ENCODE peak calls at places on chromosomes 6 and 20, in six cellular contexts. One of them, this sample, is unnamed.

GRCh38 chr6:125989631-125990030 is 3.3 kb downstream of the TRMT11 start:
- DNase-seq in upper lobe of right lung: no peak
- DNase-seq in HL-60: no peak
- DNase-seq in GM06990: no peak
- DNase-seq in B cell: no peak
- DNase-seq in adrenal gland: no peak
- DNase-seq in this sample: no peak

GRCh38 chr20:63855363-63856110 is 5.8 kb upstream of the ABHD16B start:
- DNase-seq in GM06990: no peak
- DNase-seq in upper lobe of right lung: no peak
- DNase-seq in B cell: no peak
- DNase-seq in HL-60: no peak
- DNase-seq in adrenal gland: no peak
- DNase-seq in this sample: peak

GRCh38 chr20:15555913-15556312 is 1017.3 kb downstream of the KIF16B start:
- DNase-seq in B cell: no peak
- DNase-seq in GM06990: no peak
- DNase-seq in adrenal gland: no peak
- DNase-seq in HL-60: no peak
- DNase-seq in upper lobe of right lung: no peak
- DNase-seq in this sample: no peak

GRCh38 chr20:444117-444516 is 18.2 kb downstream of the TBC1D20 start:
- DNase-seq in B cell: no peak
- DNase-seq in upper lobe of right lung: no peak
- DNase-seq in adrenal gland: no peak
- DNase-seq in HL-60: no peak
- DNase-seq in GM06990: no peak
- DNase-seq in this sample: no peak

GRCh38 chr6:153172815-153173214 is 41.7 kb upstream of the RGS17 start:
- DNase-seq in upper lobe of right lung: no peak
- DNase-seq in B cell: no peak
- DNase-seq in GM06990: no peak
- DNase-seq in adrenal gland: no peak
- DNase-seq in HL-60: no peak
- DNase-seq in this sample: no peak

GRCh38 chr6:2693191-2693590 is 57.5 kb downstream of the MYLK4 start:
- DNase-seq in B cell: no peak
- DNase-seq in GM06990: no peak
- DNase-seq in HL-60: no peak
- DNase-seq in adrenal gland: no peak
- DNase-seq in upper lobe of right lung: no peak
- DNase-seq in this sample: no peak

GRCh38 chr6:89489078-89489477 is 56.1 kb downstream of the ANKRD6 start:
- DNase-seq in adrenal gland: no peak
- DNase-seq in GM06990: no peak
- DNase-seq in upper lobe of right lung: no peak
- DNase-seq in B cell: no peak
- DNase-seq in HL-60: no peak
- DNase-seq in this sample: no peak

GRCh38 chr20:35039146-35039545 is 53.5 kb downstream of the TRPC4AP start:
- DNase-seq in B cell: no peak
- DNase-seq in GM06990: no peak
- DNase-seq in HL-60: no peak
- DNase-seq in adrenal gland: no peak
- DNase-seq in upper lobe of right lung: no peak
- DNase-seq in this sample: no peak

GRCh38 chr6:157456524-157456829 is 75.5 kb downstream of the ZDHHC14 start:
- DNase-seq in adrenal gland: no peak
- DNase-seq in GM06990: no peak
- DNase-seq in B cell: peak
- DNase-seq in upper lobe of right lung: no peak
- DNase-seq in HL-60: peak
- DNase-seq in this sample: peak

GRCh38 chr6:17768388-17768787 is 61.7 kb upstream of the NUP153 start:
- DNase-seq in GM06990: no peak
- DNase-seq in B cell: no peak
- DNase-seq in HL-60: peak
- DNase-seq in adrenal gland: no peak
- DNase-seq in upper lobe of right lung: no peak
- DNase-seq in this sample: no peak

GRCh38 chr6:27617700-27618689 is 145.1 kb upstream of the ZNF184 start:
- DNase-seq in GM06990: no peak
- DNase-seq in adrenal gland: no peak
- DNase-seq in B cell: no peak
- DNase-seq in HL-60: no peak
- DNase-seq in upper lobe of right lung: no peak
- DNase-seq in this sample: peak

GRCh38 chr6:16420715-16421461 is 182.5 kb downstream of the GMPR start:
- DNase-seq in adrenal gland: peak
- DNase-seq in B cell: peak
- DNase-seq in upper lobe of right lung: no peak
- DNase-seq in GM06990: peak
- DNase-seq in HL-60: no peak
- DNase-seq in this sample: peak

GRCh38 chr6:32967151-32968091 is 973 bp upstream of the BRD2 start:
- DNase-seq in HL-60: peak
- DNase-seq in GM06990: no peak
- DNase-seq in B cell: peak
- DNase-seq in upper lobe of right lung: no peak
- DNase-seq in adrenal gland: no peak
- DNase-seq in this sample: no peak

GRCh38 chr6:13217206-13217905 is 111.0 kb downstream of the TBC1D7 start:
- DNase-seq in upper lobe of right lung: no peak
- DNase-seq in adrenal gland: no peak
- DNase-seq in GM06990: no peak
- DNase-seq in HL-60: no peak
- DNase-seq in B cell: no peak
- DNase-seq in this sample: no peak

DNA sequence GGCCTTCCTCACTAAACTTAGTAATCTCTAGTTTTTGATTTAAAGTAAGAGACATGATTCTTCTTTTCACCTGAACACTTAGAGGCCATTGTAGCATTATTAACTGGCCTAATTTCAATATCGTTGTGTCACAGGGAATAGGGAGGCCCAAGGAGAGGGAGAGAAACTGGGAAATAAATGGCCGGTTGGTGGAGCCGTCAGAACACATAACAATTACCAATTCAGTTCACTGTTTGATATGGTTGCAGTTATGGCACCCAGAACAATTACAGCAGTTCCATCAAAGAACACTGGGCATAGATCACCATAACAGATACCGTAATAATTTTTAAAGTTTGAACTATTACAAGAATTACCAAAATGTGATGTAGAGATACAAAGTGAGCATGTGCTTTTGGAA is 9.1 kb upstream of the GLYATL3 start:
- DNase-seq in adrenal gland: no peak
- DNase-seq in upper lobe of right lung: no peak
- DNase-seq in B cell: no peak
- DNase-seq in GM06990: no peak
- DNase-seq in HL-60: no peak
- DNase-seq in this sample: no peak
- TF ChIP-seq CTCF in adrenal gland: no peak
- TF ChIP-seq CTCF in upper lobe of right lung: no peak
- TF ChIP-seq CTCF in B cell: no peak
- TF ChIP-seq CTCF in GM06990: no peak
- TF ChIP-seq CTCF in HL-60: no peak
- TF ChIP-seq CTCF in this sample: no peak

GRCh38 chr20:49045440-49046086 is 549 bp upstream of the CSE1L start:
- DNase-seq in upper lobe of right lung: peak
- DNase-seq in GM06990: no peak
- DNase-seq in B cell: peak
- DNase-seq in HL-60: peak
- DNase-seq in adrenal gland: peak
- DNase-seq in this sample: no peak

GRCh38 chr20:49043000-49043399 is 3.1 kb upstream of the CSE1L start:
- DNase-seq in GM06990: no peak
- DNase-seq in B cell: no peak
- DNase-seq in upper lobe of right lung: no peak
- DNase-seq in adrenal gland: no peak
- DNase-seq in HL-60: no peak
- DNase-seq in this sample: no peak

GRCh38 chr20:49046087-49046900 is at the start of gene CSE1L:
- DNase-seq in GM06990: peak
- DNase-seq in adrenal gland: peak
- DNase-seq in upper lobe of right lung: peak
- DNase-seq in B cell: peak
- DNase-seq in HL-60: peak
- DNase-seq in this sample: peak
- TF ChIP-seq CTCF in GM06990: no peak
- TF ChIP-seq CTCF in adrenal gland: peak
- TF ChIP-seq CTCF in upper lobe of right lung: peak
- TF ChIP-seq CTCF in B cell: no peak
- TF ChIP-seq CTCF in HL-60: no peak
- TF ChIP-seq CTCF in this sample: no peak

GRCh38 chr20:62133864-62134263 is 9.3 kb downstream of the PSMA7 start:
- DNase-seq in adrenal gland: no peak
- DNase-seq in upper lobe of right lung: no peak
- DNase-seq in B cell: no peak
- DNase-seq in GM06990: no peak
- DNase-seq in HL-60: peak
- DNase-seq in this sample: no peak
- TF ChIP-seq CTCF in adrenal gland: no peak
- TF ChIP-seq CTCF in upper lobe of right lung: no peak
- TF ChIP-seq CTCF in B cell: no peak
- TF ChIP-seq CTCF in GM06990: peak
- TF ChIP-seq CTCF in HL-60: peak
- TF ChIP-seq CTCF in this sample: no peak

GRCh38 chr6:95867205-95867604 is 148.6 kb upstream of the FUT9 start:
- DNase-seq in B cell: no peak
- DNase-seq in adrenal gland: no peak
- DNase-seq in GM06990: no peak
- DNase-seq in HL-60: no peak
- DNase-seq in upper lobe of right lung: no peak
- DNase-seq in this sample: no peak

GRCh38 chr6:95865857-95866256 is 149.9 kb upstream of the FUT9 start:
- DNase-seq in upper lobe of right lung: no peak
- DNase-seq in adrenal gland: no peak
- DNase-seq in GM06990: no peak
- DNase-seq in B cell: no peak
- DNase-seq in HL-60: no peak
- DNase-seq in this sample: no peak

DNA sequence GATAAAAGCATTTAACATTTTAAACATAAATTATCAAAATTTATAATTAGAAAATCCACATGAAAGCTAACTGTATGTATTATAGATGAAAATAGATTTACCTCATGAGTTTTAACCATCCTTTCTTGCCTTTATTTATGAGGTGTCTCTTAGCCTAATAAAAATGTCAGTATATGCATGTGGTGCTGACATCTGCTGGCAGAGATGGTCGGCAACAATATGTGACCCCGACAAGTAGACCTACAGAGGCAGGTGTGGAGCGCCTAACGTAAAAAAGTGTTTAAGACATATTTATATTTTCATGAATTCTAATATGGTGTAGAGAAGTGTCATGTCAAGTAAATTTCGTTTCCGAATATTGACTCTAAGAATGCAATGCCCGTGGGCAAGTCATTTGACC is 149.0 kb upstream of the FUT9 start:
- DNase-seq in GM06990: no peak
- DNase-seq in HL-60: no peak
- DNase-seq in upper lobe of right lung: no peak
- DNase-seq in B cell: no peak
- DNase-seq in adrenal gland: no peak
- DNase-seq in this sample: peak
- TF ChIP-seq CTCF in GM06990: peak
- TF ChIP-seq CTCF in HL-60: no peak
- TF ChIP-seq CTCF in upper lobe of right lung: no peak
- TF ChIP-seq CTCF in B cell: no peak
- TF ChIP-seq CTCF in adrenal gland: peak
- TF ChIP-seq CTCF in this sample: peak

GRCh38 chr6:26196846-26197683 is 109.8 kb downstream of the HFE start:
- DNase-seq in B cell: peak
- DNase-seq in GM06990: peak
- DNase-seq in adrenal gland: peak
- DNase-seq in upper lobe of right lung: no peak
- DNase-seq in HL-60: peak
- DNase-seq in this sample: peak
- TF ChIP-seq CTCF in B cell: no peak
- TF ChIP-seq CTCF in GM06990: peak
- TF ChIP-seq CTCF in adrenal gland: no peak
- TF ChIP-seq CTCF in upper lobe of right lung: no peak
- TF ChIP-seq CTCF in HL-60: no peak
- TF ChIP-seq CTCF in this sample: no peak

GRCh38 chr6:34981951-34982350 is 92.9 kb downstream of the ANKS1A start:
- DNase-seq in HL-60: no peak
- DNase-seq in upper lobe of right lung: no peak
- DNase-seq in GM06990: no peak
- DNase-seq in adrenal gland: no peak
- DNase-seq in B cell: no peak
- DNase-seq in this sample: no peak

GRCh38 chr6:34984416-34984815 is 95.4 kb downstream of the ANKS1A start:
- DNase-seq in adrenal gland: no peak
- DNase-seq in upper lobe of right lung: no peak
- DNase-seq in GM06990: no peak
- DNase-seq in B cell: no peak
- DNase-seq in HL-60: no peak
- DNase-seq in this sample: no peak

GRCh38 chr6:34985236-34985635 is 96.2 kb downstream of the ANKS1A start:
- DNase-seq in HL-60: no peak
- DNase-seq in GM06990: no peak
- DNase-seq in upper lobe of right lung: no peak
- DNase-seq in B cell: no peak
- DNase-seq in adrenal gland: no peak
- DNase-seq in this sample: peak

GRCh38 chr6:34979994-34980393 is 90.9 kb downstream of the ANKS1A start:
- DNase-seq in B cell: no peak
- DNase-seq in adrenal gland: no peak
- DNase-seq in upper lobe of right lung: no peak
- DNase-seq in HL-60: no peak
- DNase-seq in GM06990: no peak
- DNase-seq in this sample: no peak

GRCh38 chr6:34982424-34982852 is 93.4 kb downstream of the ANKS1A start:
- DNase-seq in B cell: no peak
- DNase-seq in HL-60: peak
- DNase-seq in adrenal gland: peak
- DNase-seq in upper lobe of right lung: no peak
- DNase-seq in GM06990: no peak
- DNase-seq in this sample: no peak
- TF ChIP-seq CTCF in B cell: no peak
- TF ChIP-seq CTCF in HL-60: peak
- TF ChIP-seq CTCF in adrenal gland: peak
- TF ChIP-seq CTCF in upper lobe of right lung: no peak
- TF ChIP-seq CTCF in GM06990: peak
- TF ChIP-seq CTCF in this sample: peak

GRCh38 chr6:114783083-114783482 is 440.3 kb upstream of the HS3ST5 start:
- DNase-seq in HL-60: no peak
- DNase-seq in GM06990: no peak
- DNase-seq in upper lobe of right lung: no peak
- DNase-seq in adrenal gland: no peak
- DNase-seq in B cell: no peak
- DNase-seq in this sample: no peak

GRCh38 chr6:114783783-114784182 is 441.0 kb upstream of the HS3ST5 start:
- DNase-seq in B cell: no peak
- DNase-seq in upper lobe of right lung: no peak
- DNase-seq in GM06990: no peak
- DNase-seq in HL-60: no peak
- DNase-seq in adrenal gland: no peak
- DNase-seq in this sample: no peak

GRCh38 chr6:114785235-114786127 is 442.7 kb upstream of the HS3ST5 start:
- DNase-seq in upper lobe of right lung: no peak
- DNase-seq in B cell: no peak
- DNase-seq in GM06990: no peak
- DNase-seq in adrenal gland: no peak
- DNase-seq in HL-60: no peak
- DNase-seq in this sample: no peak
- TF ChIP-seq CTCF in upper lobe of right lung: no peak
- TF ChIP-seq CTCF in B cell: no peak
- TF ChIP-seq CTCF in GM06990: no peak
- TF ChIP-seq CTCF in adrenal gland: no peak
- TF ChIP-seq CTCF in HL-60: no peak
- TF ChIP-seq CTCF in this sample: no peak

This sample was measured in GM13977.